ENCODE peak calls at places on chromosome 7, in six cellular contexts. U, A, W, Q, R and M are unnamed samples.
A peak's percentile ranks its signal among the peaks of the same experiment; 100 is the strongest.

GRCh38 chr7:80790877-80791276 is 128.0 kb downstream of the SEMA3C start:
- DNase-seq in U (no peak), A (no peak), W (no peak), Q (no peak), R (no peak), M (no peak)

GRCh38 chr7:129969881-129970446 is 17.2 kb upstream of the UBE2H start:
- DNase-seq in U (no peak), A (no peak), W (peak; percentile 77), Q (no peak), R (no peak), M (no peak)

GRCh38 chr7:37028909-37029440 is 304.7 kb upstream of the AOAH start:
- DNase-seq in U (no peak), A (no peak), W (no peak), Q (no peak), R (no peak), M (peak; percentile 23)

GRCh38 chr7:2716488-2716887 is 28.5 kb downstream of the AMZ1 start:
- DNase-seq in U (no peak), A (no peak), W (no peak), Q (no peak), R (no peak), M (no peak)

GRCh38 chr7:353746-354325 is 63.9 kb downstream of the FOXL3 start:
- DNase-seq in U (no peak), A (no peak), W (no peak), Q (no peak), R (no peak), M (no peak)

GRCh38 chr7:25389489-25390106 is 161.3 kb upstream of the NPVF start:
- DNase-seq in U (peak; percentile 55), A (no peak), W (no peak), Q (no peak), R (peak; percentile 20), M (no peak)

GRCh38 chr7:25093268-25093802 is 31.7 kb downstream of the CYCS start:
- DNase-seq in U (peak; percentile 81), A (peak; percentile 63), W (peak; percentile 76), Q (peak; percentile 86), R (peak; percentile 77), M (peak; percentile 75)

GRCh38 chr7:82740246-82740848 is 296.8 kb upstream of the CACNA2D1 start:
- DNase-seq in U (peak; percentile 41), A (no peak), W (peak; percentile 15), Q (no peak), R (peak; percentile 3), M (no peak)

GRCh38 chr7:47284691-47285246 is 297.1 kb downstream of the TNS3 start:
- DNase-seq in U (no peak), A (no peak), W (no peak), Q (no peak), R (no peak), M (no peak)

GRCh38 chr7:2864204-2864985 is 20.3 kb upstream of the GNA12 start:
- DNase-seq in U (no peak), A (no peak), W (no peak), Q (no peak), R (no peak), M (no peak)

GRCh38 chr7:19692111-19692828 is 16.6 kb downstream of the POLR1F start:
- DNase-seq in U (no peak), A (no peak), W (no peak), Q (no peak), R (no peak), M (no peak)

GRCh38 chr7:108805808-108806397 is 236.2 kb downstream of the DNAJB9 start:
- DNase-seq in U (peak; percentile 61), A (no peak), W (no peak), Q (no peak), R (peak; percentile 13), M (no peak)

GRCh38 chr7:35356495-35356894 is 102.6 kb upstream of the TBX20 start:
- DNase-seq in U (no peak), A (no peak), W (no peak), Q (no peak), R (no peak), M (no peak)

GRCh38 chr7:57327081-57327480 is 122.9 kb upstream of the ZNF716 start:
- DNase-seq in U (no peak), A (no peak), W (no peak), Q (no peak), R (no peak), M (no peak)

GRCh38 chr7:158096582-158096981 is 491.0 kb downstream of the PTPRN2 start:
- DNase-seq in U (no peak), A (no peak), W (no peak), Q (no peak), R (no peak), M (no peak)

GRCh38 chr7:54680377-54681005 is 78.5 kb downstream of the SEC61G start:
- DNase-seq in U (no peak), A (no peak), W (no peak), Q (no peak), R (no peak), M (no peak)

GRCh38 chr7:81791578-81792524 is 22.0 kb upstream of the HGF start:
- DNase-seq in U (no peak), A (no peak), W (no peak), Q (no peak), R (no peak), M (no peak)

GRCh38 chr7:16492513-16493062 is 27.1 kb upstream of the SOSTDC1 start:
- DNase-seq in U (no peak), A (no peak), W (no peak), Q (no peak), R (no peak), M (no peak)

GRCh38 chr7:47320296-47320695 is 261.6 kb downstream of the TNS3 start:
- DNase-seq in U (no peak), A (no peak), W (no peak), Q (no peak), R (no peak), M (no peak)

GRCh38 chr7:152886579-152887117 is 127.1 kb downstream of the ACTR3B start:
- DNase-seq in U (no peak), A (no peak), W (no peak), Q (no peak), R (no peak), M (no peak)

GRCh38 chr7:6268023-6268908 is 4.2 kb downstream of the CYTH3 start:
- DNase-seq in U (no peak), A (peak; percentile 10), W (no peak), Q (no peak), R (no peak), M (no peak)

GRCh38 chr7:518630-519428 is 817 bp downstream of the PDGFA start:
- DNase-seq in U (peak; percentile 65), A (no peak), W (no peak), Q (no peak), R (peak; percentile 78), M (no peak)

GRCh38 chr7:91128574-91129348 is 135.5 kb upstream of the FZD1 start:
- DNase-seq in U (peak; percentile 9), A (no peak), W (no peak), Q (no peak), R (no peak), M (no peak)

GRCh38 chr7:99252166-99252895 is 20.3 kb upstream of the MYH16 start:
- DNase-seq in U (no peak), A (no peak), W (no peak), Q (no peak), R (no peak), M (no peak)

GRCh38 chr7:41029072-41029492 is 673.8 kb downstream of the INHBA start:
- DNase-seq in U (no peak), A (no peak), W (peak; percentile 84), Q (no peak), R (no peak), M (no peak)

GRCh38 chr7:118583651-118584050 is 359.1 kb downstream of the ANKRD7 start:
- DNase-seq in U (no peak), A (peak; percentile 72), W (no peak), Q (no peak), R (no peak), M (no peak)

GRCh38 chr7:18815261-18815840 is 302.1 kb downstream of the TWIST1 start:
- DNase-seq in U (no peak), A (no peak), W (no peak), Q (no peak), R (no peak), M (no peak)

GRCh38 chr7:113289140-113289740 is 170.9 kb upstream of the SMIM30 start:
- DNase-seq in U (peak; percentile 16), A (no peak), W (peak; percentile 10), Q (no peak), R (peak; percentile 8), M (no peak)

GRCh38 chr7:80703272-80703671 is 64.8 kb downstream of the CD36 start:
- DNase-seq in U (no peak), A (no peak), W (no peak), Q (no peak), R (no peak), M (no peak)

GRCh38 chr7:139125637-139126036 is 16.1 kb upstream of the ZC3HAV1 start:
- DNase-seq in U (no peak), A (no peak), W (no peak), Q (no peak), R (no peak), M (no peak)

GRCh38 chr7:514651-515598 is 4.7 kb downstream of the PDGFA start:
- DNase-seq in U (peak; percentile 70), A (no peak), W (no peak), Q (no peak), R (no peak), M (no peak)